ENCODE peak calls at places on chromosomes 13 and 19, in ten cellular contexts. One of them, this sample, is unnamed.

GRCh38 chr13:102693250-102693649 is 1.6 kb downstream of the METTL21C start:
- DNase-seq in testis: no peak
- DNase-seq in RPMI8226: no peak
- DNase-seq in NCI-H1436 treated with DMSO at 0.1 percent for 48 hours: no peak
- DNase-seq in GOT3: no peak
- DNase-seq in stimulated activated CD4-positive, alpha-beta T cell treated with anti-CD3 and anti-CD28 coated beads, Interleukin-4, amount 100 ng/mL, for 1 hour: no peak
- DNase-seq in occipital lobe: no peak
- DNase-seq in NCI-H1105: no peak
- DNase-seq in stimulated activated naive CD8-positive, alpha-beta T cell treated with anti-CD3 and anti-CD28 coated beads, Interleukin-15, Interleukin-2, amounts not matched to agents 100 U/mL and 50 U/mL, for 24 hours: no peak
- DNase-seq in GM19239: no peak
- DNase-seq in this sample: no peak

GRCh38 chr13:108656742-108657141 is 27.3 kb downstream of the MYO16 start:
- DNase-seq in testis: no peak
- DNase-seq in RPMI8226: no peak
- DNase-seq in NCI-H1436 treated with DMSO at 0.1 percent for 48 hours: no peak
- DNase-seq in GOT3: no peak
- DNase-seq in stimulated activated CD4-positive, alpha-beta T cell treated with anti-CD3 and anti-CD28 coated beads, Interleukin-4, amount 100 ng/mL, for 1 hour: no peak
- DNase-seq in occipital lobe: no peak
- DNase-seq in NCI-H1105: no peak
- DNase-seq in stimulated activated naive CD8-positive, alpha-beta T cell treated with anti-CD3 and anti-CD28 coated beads, Interleukin-15, Interleukin-2, amounts not matched to agents 100 U/mL and 50 U/mL, for 24 hours: no peak
- DNase-seq in GM19239: no peak
- DNase-seq in this sample: no peak

GRCh38 chr13:75139291-75139690 is 342.7 kb downstream of the TBC1D4 start:
- DNase-seq in testis: no peak
- DNase-seq in RPMI8226: no peak
- DNase-seq in NCI-H1436 treated with DMSO at 0.1 percent for 48 hours: no peak
- DNase-seq in GOT3: no peak
- DNase-seq in stimulated activated CD4-positive, alpha-beta T cell treated with anti-CD3 and anti-CD28 coated beads, Interleukin-4, amount 100 ng/mL, for 1 hour: no peak
- DNase-seq in occipital lobe: no peak
- DNase-seq in NCI-H1105: no peak
- DNase-seq in stimulated activated naive CD8-positive, alpha-beta T cell treated with anti-CD3 and anti-CD28 coated beads, Interleukin-15, Interleukin-2, amounts not matched to agents 100 U/mL and 50 U/mL, for 24 hours: no peak
- DNase-seq in GM19239: no peak
- DNase-seq in this sample: no peak

GRCh38 chr13:53250272-53250875 is 221.8 kb downstream of the OLFM4 start:
- DNase-seq in testis: peak
- DNase-seq in RPMI8226: peak
- DNase-seq in NCI-H1436 treated with DMSO at 0.1 percent for 48 hours: peak
- DNase-seq in GOT3: no peak
- DNase-seq in stimulated activated CD4-positive, alpha-beta T cell treated with anti-CD3 and anti-CD28 coated beads, Interleukin-4, amount 100 ng/mL, for 1 hour: no peak
- DNase-seq in occipital lobe: no peak
- DNase-seq in NCI-H1105: peak
- DNase-seq in stimulated activated naive CD8-positive, alpha-beta T cell treated with anti-CD3 and anti-CD28 coated beads, Interleukin-15, Interleukin-2, amounts not matched to agents 100 U/mL and 50 U/mL, for 24 hours: peak
- DNase-seq in GM19239: peak
- DNase-seq in this sample: peak

GRCh38 chr13:99992376-99992775 is 10.8 kb downstream of the ZIC2 start:
- DNase-seq in testis: no peak
- DNase-seq in RPMI8226: no peak
- DNase-seq in NCI-H1436 treated with DMSO at 0.1 percent for 48 hours: no peak
- DNase-seq in GOT3: no peak
- DNase-seq in stimulated activated CD4-positive, alpha-beta T cell treated with anti-CD3 and anti-CD28 coated beads, Interleukin-4, amount 100 ng/mL, for 1 hour: no peak
- DNase-seq in occipital lobe: no peak
- DNase-seq in NCI-H1105: no peak
- DNase-seq in stimulated activated naive CD8-positive, alpha-beta T cell treated with anti-CD3 and anti-CD28 coated beads, Interleukin-15, Interleukin-2, amounts not matched to agents 100 U/mL and 50 U/mL, for 24 hours: no peak
- DNase-seq in GM19239: no peak
- DNase-seq in this sample: no peak

GRCh38 chr19:14089412-14089661 is 1.2 kb downstream of the SAMD1 start:
- DNase-seq in testis: no peak
- DNase-seq in RPMI8226: peak
- DNase-seq in NCI-H1436 treated with DMSO at 0.1 percent for 48 hours: no peak
- DNase-seq in GOT3: no peak
- DNase-seq in stimulated activated CD4-positive, alpha-beta T cell treated with anti-CD3 and anti-CD28 coated beads, Interleukin-4, amount 100 ng/mL, for 1 hour: no peak
- DNase-seq in occipital lobe: no peak
- DNase-seq in NCI-H1105: no peak
- DNase-seq in stimulated activated naive CD8-positive, alpha-beta T cell treated with anti-CD3 and anti-CD28 coated beads, Interleukin-15, Interleukin-2, amounts not matched to agents 100 U/mL and 50 U/mL, for 24 hours: no peak
- DNase-seq in GM19239: no peak
- DNase-seq in this sample: no peak

GRCh38 chr19:10686661-10687517 is 14.3 kb upstream of the QTRT1 start:
- DNase-seq in testis: peak
- DNase-seq in RPMI8226: no peak
- DNase-seq in NCI-H1436 treated with DMSO at 0.1 percent for 48 hours: no peak
- DNase-seq in GOT3: no peak
- DNase-seq in stimulated activated CD4-positive, alpha-beta T cell treated with anti-CD3 and anti-CD28 coated beads, Interleukin-4, amount 100 ng/mL, for 1 hour: no peak
- DNase-seq in occipital lobe: peak
- DNase-seq in NCI-H1105: no peak
- DNase-seq in stimulated activated naive CD8-positive, alpha-beta T cell treated with anti-CD3 and anti-CD28 coated beads, Interleukin-15, Interleukin-2, amounts not matched to agents 100 U/mL and 50 U/mL, for 24 hours: no peak
- DNase-seq in GM19239: no peak
- DNase-seq in this sample: no peak

GRCh38 chr13:43730642-43731041 is 56.1 kb downstream of the ENOX1 start:
- DNase-seq in testis: no peak
- DNase-seq in RPMI8226: no peak
- DNase-seq in NCI-H1436 treated with DMSO at 0.1 percent for 48 hours: no peak
- DNase-seq in GOT3: no peak
- DNase-seq in stimulated activated CD4-positive, alpha-beta T cell treated with anti-CD3 and anti-CD28 coated beads, Interleukin-4, amount 100 ng/mL, for 1 hour: no peak
- DNase-seq in occipital lobe: peak
- DNase-seq in NCI-H1105: no peak
- DNase-seq in stimulated activated naive CD8-positive, alpha-beta T cell treated with anti-CD3 and anti-CD28 coated beads, Interleukin-15, Interleukin-2, amounts not matched to agents 100 U/mL and 50 U/mL, for 24 hours: no peak
- DNase-seq in GM19239: no peak
- DNase-seq in this sample: no peak

GRCh38 chr19:54351474-54351873 is 12.5 kb upstream of the LILRA4 start:
- DNase-seq in testis: no peak
- DNase-seq in RPMI8226: peak
- DNase-seq in NCI-H1436 treated with DMSO at 0.1 percent for 48 hours: no peak
- DNase-seq in GOT3: no peak
- DNase-seq in stimulated activated CD4-positive, alpha-beta T cell treated with anti-CD3 and anti-CD28 coated beads, Interleukin-4, amount 100 ng/mL, for 1 hour: no peak
- DNase-seq in occipital lobe: no peak
- DNase-seq in NCI-H1105: no peak
- DNase-seq in stimulated activated naive CD8-positive, alpha-beta T cell treated with anti-CD3 and anti-CD28 coated beads, Interleukin-15, Interleukin-2, amounts not matched to agents 100 U/mL and 50 U/mL, for 24 hours: no peak
- DNase-seq in GM19239: no peak
- DNase-seq in this sample: no peak

GRCh38 chr13:36715841-36716240 is 42.0 kb downstream of the SERTM1 start:
- DNase-seq in testis: peak
- DNase-seq in RPMI8226: no peak
- DNase-seq in NCI-H1436 treated with DMSO at 0.1 percent for 48 hours: no peak
- DNase-seq in GOT3: no peak
- DNase-seq in stimulated activated CD4-positive, alpha-beta T cell treated with anti-CD3 and anti-CD28 coated beads, Interleukin-4, amount 100 ng/mL, for 1 hour: no peak
- DNase-seq in occipital lobe: no peak
- DNase-seq in NCI-H1105: no peak
- DNase-seq in stimulated activated naive CD8-positive, alpha-beta T cell treated with anti-CD3 and anti-CD28 coated beads, Interleukin-15, Interleukin-2, amounts not matched to agents 100 U/mL and 50 U/mL, for 24 hours: no peak
- DNase-seq in GM19239: no peak
- DNase-seq in this sample: no peak

GRCh38 chr19:46134527-46134926 is 10.0 kb upstream of the IGFL3 start:
- DNase-seq in testis: no peak
- DNase-seq in RPMI8226: no peak
- DNase-seq in NCI-H1436 treated with DMSO at 0.1 percent for 48 hours: no peak
- DNase-seq in GOT3: no peak
- DNase-seq in stimulated activated CD4-positive, alpha-beta T cell treated with anti-CD3 and anti-CD28 coated beads, Interleukin-4, amount 100 ng/mL, for 1 hour: no peak
- DNase-seq in occipital lobe: no peak
- DNase-seq in NCI-H1105: no peak
- DNase-seq in stimulated activated naive CD8-positive, alpha-beta T cell treated with anti-CD3 and anti-CD28 coated beads, Interleukin-15, Interleukin-2, amounts not matched to agents 100 U/mL and 50 U/mL, for 24 hours: no peak
- DNase-seq in GM19239: no peak
- DNase-seq in this sample: no peak

GRCh38 chr13:45295536-45295935 is 45.4 kb downstream of the TPT1 start:
- DNase-seq in testis: peak
- DNase-seq in RPMI8226: no peak
- DNase-seq in NCI-H1436 treated with DMSO at 0.1 percent for 48 hours: no peak
- DNase-seq in GOT3: no peak
- DNase-seq in stimulated activated CD4-positive, alpha-beta T cell treated with anti-CD3 and anti-CD28 coated beads, Interleukin-4, amount 100 ng/mL, for 1 hour: no peak
- DNase-seq in occipital lobe: no peak
- DNase-seq in NCI-H1105: no peak
- DNase-seq in stimulated activated naive CD8-positive, alpha-beta T cell treated with anti-CD3 and anti-CD28 coated beads, Interleukin-15, Interleukin-2, amounts not matched to agents 100 U/mL and 50 U/mL, for 24 hours: no peak
- DNase-seq in GM19239: no peak
- DNase-seq in this sample: no peak

GRCh38 chr19:43489979-43490599 is 14.5 kb downstream of the PHLDB3 start:
- DNase-seq in testis: no peak
- DNase-seq in RPMI8226: no peak
- DNase-seq in NCI-H1436 treated with DMSO at 0.1 percent for 48 hours: no peak
- DNase-seq in GOT3: no peak
- DNase-seq in stimulated activated CD4-positive, alpha-beta T cell treated with anti-CD3 and anti-CD28 coated beads, Interleukin-4, amount 100 ng/mL, for 1 hour: no peak
- DNase-seq in occipital lobe: no peak
- DNase-seq in NCI-H1105: no peak
- DNase-seq in stimulated activated naive CD8-positive, alpha-beta T cell treated with anti-CD3 and anti-CD28 coated beads, Interleukin-15, Interleukin-2, amounts not matched to agents 100 U/mL and 50 U/mL, for 24 hours: no peak
- DNase-seq in GM19239: no peak
- DNase-seq in this sample: no peak

GRCh38 chr13:98500963-98501421 is 75.9 kb downstream of the STK24 start:
- DNase-seq in testis: no peak
- DNase-seq in RPMI8226: no peak
- DNase-seq in NCI-H1436 treated with DMSO at 0.1 percent for 48 hours: no peak
- DNase-seq in GOT3: no peak
- DNase-seq in stimulated activated CD4-positive, alpha-beta T cell treated with anti-CD3 and anti-CD28 coated beads, Interleukin-4, amount 100 ng/mL, for 1 hour: no peak
- DNase-seq in occipital lobe: no peak
- DNase-seq in NCI-H1105: no peak
- DNase-seq in stimulated activated naive CD8-positive, alpha-beta T cell treated with anti-CD3 and anti-CD28 coated beads, Interleukin-15, Interleukin-2, amounts not matched to agents 100 U/mL and 50 U/mL, for 24 hours: no peak
- DNase-seq in GM19239: no peak
- DNase-seq in this sample: no peak

GRCh38 chr19:11496391-11497163 is 9.1 kb downstream of the ZNF653 start:
- DNase-seq in testis: peak
- DNase-seq in RPMI8226: peak
- DNase-seq in NCI-H1436 treated with DMSO at 0.1 percent for 48 hours: no peak
- DNase-seq in GOT3: no peak
- DNase-seq in stimulated activated CD4-positive, alpha-beta T cell treated with anti-CD3 and anti-CD28 coated beads, Interleukin-4, amount 100 ng/mL, for 1 hour: peak
- DNase-seq in occipital lobe: peak
- DNase-seq in NCI-H1105: no peak
- DNase-seq in stimulated activated naive CD8-positive, alpha-beta T cell treated with anti-CD3 and anti-CD28 coated beads, Interleukin-15, Interleukin-2, amounts not matched to agents 100 U/mL and 50 U/mL, for 24 hours: peak
- DNase-seq in GM19239: no peak
- DNase-seq in this sample: peak

GRCh38 chr19:46791944-46792343 is 3.5 kb upstream of the SLC1A5 start:
- DNase-seq in testis: no peak
- DNase-seq in RPMI8226: no peak
- DNase-seq in NCI-H1436 treated with DMSO at 0.1 percent for 48 hours: no peak
- DNase-seq in GOT3: no peak
- DNase-seq in stimulated activated CD4-positive, alpha-beta T cell treated with anti-CD3 and anti-CD28 coated beads, Interleukin-4, amount 100 ng/mL, for 1 hour: no peak
- DNase-seq in occipital lobe: no peak
- DNase-seq in NCI-H1105: no peak
- DNase-seq in stimulated activated naive CD8-positive, alpha-beta T cell treated with anti-CD3 and anti-CD28 coated beads, Interleukin-15, Interleukin-2, amounts not matched to agents 100 U/mL and 50 U/mL, for 24 hours: no peak
- DNase-seq in GM19239: no peak
- DNase-seq in this sample: peak

GRCh38 chr19:31992750-31993149 is 352.7 kb upstream of the ZNF507 start:
- DNase-seq in testis: no peak
- DNase-seq in RPMI8226: no peak
- DNase-seq in NCI-H1436 treated with DMSO at 0.1 percent for 48 hours: no peak
- DNase-seq in GOT3: no peak
- DNase-seq in stimulated activated CD4-positive, alpha-beta T cell treated with anti-CD3 and anti-CD28 coated beads, Interleukin-4, amount 100 ng/mL, for 1 hour: no peak
- DNase-seq in occipital lobe: no peak
- DNase-seq in NCI-H1105: no peak
- DNase-seq in stimulated activated naive CD8-positive, alpha-beta T cell treated with anti-CD3 and anti-CD28 coated beads, Interleukin-15, Interleukin-2, amounts not matched to agents 100 U/mL and 50 U/mL, for 24 hours: no peak
- DNase-seq in GM19239: no peak
- DNase-seq in this sample: no peak

GRCh38 chr19:55451522-55452380 is 8.7 kb upstream of the SHISA7 start:
- DNase-seq in testis: no peak
- DNase-seq in RPMI8226: no peak
- DNase-seq in NCI-H1436 treated with DMSO at 0.1 percent for 48 hours: no peak
- DNase-seq in GOT3: no peak
- DNase-seq in stimulated activated CD4-positive, alpha-beta T cell treated with anti-CD3 and anti-CD28 coated beads, Interleukin-4, amount 100 ng/mL, for 1 hour: no peak
- DNase-seq in occipital lobe: peak
- DNase-seq in NCI-H1105: peak
- DNase-seq in stimulated activated naive CD8-positive, alpha-beta T cell treated with anti-CD3 and anti-CD28 coated beads, Interleukin-15, Interleukin-2, amounts not matched to agents 100 U/mL and 50 U/mL, for 24 hours: no peak
- DNase-seq in GM19239: no peak
- DNase-seq in this sample: no peak

GRCh38 chr19:4115050-4115817 is 8.7 kb downstream of the MAP2K2 start:
- DNase-seq in testis: peak
- DNase-seq in RPMI8226: no peak
- DNase-seq in NCI-H1436 treated with DMSO at 0.1 percent for 48 hours: no peak
- DNase-seq in GOT3: no peak
- DNase-seq in stimulated activated CD4-positive, alpha-beta T cell treated with anti-CD3 and anti-CD28 coated beads, Interleukin-4, amount 100 ng/mL, for 1 hour: peak
- DNase-seq in occipital lobe: peak
- DNase-seq in NCI-H1105: no peak
- DNase-seq in stimulated activated naive CD8-positive, alpha-beta T cell treated with anti-CD3 and anti-CD28 coated beads, Interleukin-15, Interleukin-2, amounts not matched to agents 100 U/mL and 50 U/mL, for 24 hours: peak
- DNase-seq in GM19239: peak
- DNase-seq in this sample: no peak